ENCODE peak calls at places on chromosome 18, in ten cellular contexts. F, N, J, Y, E, S, L, P, W and C are unnamed samples.

GRCh38 chr18:49678440-49678839 is 116.6 kb downstream of the LIPG start:
- DNase-seq in F (no peak), N (no peak), J (no peak), Y (no peak), E (no peak), S (no peak), L (no peak), P (no peak), W (no peak), C (no peak)

GRCh38 chr18:68713131-68713530 is 1.8 kb downstream of the TMX3 start:
- DNase-seq in F (no peak), N (no peak), J (no peak), Y (peak), E (no peak), S (no peak), L (no peak), P (no peak), W (peak), C (no peak)

GRCh38 chr18:57585846-57586242 is 658 bp downstream of the FECH start:
- DNase-seq in F (no peak), N (no peak), J (no peak), Y (no peak), E (no peak), S (no peak), L (no peak), P (no peak), W (peak), C (peak)

GRCh38 chr18:26746284-26747130 is 119.0 kb downstream of the AQP4 start:
- DNase-seq in F (no peak), N (no peak), J (peak), Y (peak), E (peak), S (no peak), L (no peak), P (peak), W (no peak), C (peak)

GRCh38 chr18:10242922-10243680 is 211.3 kb upstream of the APCDD1 start:
- DNase-seq in F (no peak), N (no peak), J (no peak), Y (no peak), E (no peak), S (no peak), L (no peak), P (no peak), W (peak), C (no peak)

GRCh38 chr18:62607708-62608428 is 85.0 kb downstream of the ZCCHC2 start:
- DNase-seq in F (no peak), N (no peak), J (no peak), Y (no peak), E (no peak), S (no peak), L (no peak), P (no peak), W (no peak), C (no peak)

GRCh38 chr18:59272971-59273935 is at the start of gene RAX:
- DNase-seq in F (no peak), N (no peak), J (peak), Y (peak), E (peak), S (no peak), L (no peak), P (no peak), W (peak), C (peak)

GRCh38 chr18:75090336-75090735 is 118.6 kb downstream of the PTGR3 start:
- DNase-seq in F (no peak), N (no peak), J (no peak), Y (no peak), E (no peak), S (no peak), L (no peak), P (no peak), W (peak), C (no peak)